ENCODE peak calls at places on chromosomes 6 and 20, in eight cellular contexts. One of them, this sample, is unnamed.

GRCh38 chr20:23622839-23623343 is 14.9 kb downstream of the CST3 start:
- DNase-seq in H9: no peak
- DNase-seq in GM12865: peak; percentile 67
- DNase-seq in body of pancreas: peak; percentile 29
- DNase-seq in endothelial cell: no peak
- DNase-seq in HFF-Myc: peak; percentile 57
- DNase-seq in AG09319: peak; percentile 41
- DNase-seq in GM10248: no peak
- DNase-seq in this sample: no peak

GRCh38 chr20:50671626-50672025 is 19.7 kb downstream of the RIPOR3 start:
- DNase-seq in endothelial cell: no peak
- DNase-seq in H9: no peak
- DNase-seq in HFF-Myc: no peak
- DNase-seq in AG09319: no peak
- DNase-seq in body of pancreas: no peak
- DNase-seq in GM12865: no peak
- DNase-seq in GM10248: no peak
- DNase-seq in this sample: no peak

GRCh38 chr6:141552031-141552430 is 580.7 kb upstream of the GJE1 start:
- DNase-seq in AG09319: no peak
- DNase-seq in HFF-Myc: no peak
- DNase-seq in endothelial cell: no peak
- DNase-seq in body of pancreas: no peak
- DNase-seq in GM12865: no peak
- DNase-seq in H9: no peak
- DNase-seq in GM10248: no peak
- DNase-seq in this sample: no peak

GRCh38 chr6:4281341-4282293 is 146.2 kb upstream of the ECI2 start:
- DNase-seq in endothelial cell: peak; percentile 44
- DNase-seq in GM10248: peak; percentile 73
- DNase-seq in AG09319: no peak
- DNase-seq in HFF-Myc: no peak
- DNase-seq in H9: peak; percentile 69
- DNase-seq in body of pancreas: peak; percentile 73
- DNase-seq in GM12865: peak; percentile 70
- DNase-seq in this sample: peak; percentile 60

GRCh38 chr20:1629321-1629720 is 9.5 kb upstream of the SIRPB1 start:
- DNase-seq in GM10248: no peak
- DNase-seq in GM12865: no peak
- DNase-seq in H9: no peak
- DNase-seq in endothelial cell: no peak
- DNase-seq in HFF-Myc: no peak
- DNase-seq in AG09319: no peak
- DNase-seq in body of pancreas: no peak
- DNase-seq in this sample: no peak

GRCh38 chr20:32580970-32581838 is 3.9 kb downstream of the NOL4L start:
- DNase-seq in AG09319: no peak
- DNase-seq in HFF-Myc: no peak
- DNase-seq in GM10248: no peak
- DNase-seq in GM12865: no peak
- DNase-seq in body of pancreas: no peak
- DNase-seq in endothelial cell: no peak
- DNase-seq in H9: no peak
- DNase-seq in this sample: no peak

GRCh38 chr6:46370622-46371021 is 120.6 kb downstream of the RCAN2 start:
- DNase-seq in GM10248: no peak
- DNase-seq in AG09319: no peak
- DNase-seq in endothelial cell: no peak
- DNase-seq in H9: no peak
- DNase-seq in HFF-Myc: peak; percentile 7
- DNase-seq in body of pancreas: no peak
- DNase-seq in GM12865: no peak
- DNase-seq in this sample: no peak

GRCh38 chr6:82904860-82905259 is 160.8 kb downstream of the UBE3D start:
- DNase-seq in GM12865: no peak
- DNase-seq in endothelial cell: no peak
- DNase-seq in AG09319: no peak
- DNase-seq in H9: no peak
- DNase-seq in body of pancreas: no peak
- DNase-seq in GM10248: no peak
- DNase-seq in HFF-Myc: no peak
- DNase-seq in this sample: no peak

GRCh38 chr6:121437861-121438651 is 2.6 kb downstream of the GJA1 start:
- DNase-seq in HFF-Myc: no peak
- DNase-seq in AG09319: no peak
- DNase-seq in endothelial cell: no peak
- DNase-seq in body of pancreas: peak; percentile 49
- DNase-seq in H9: peak; percentile 71
- DNase-seq in GM12865: no peak
- DNase-seq in GM10248: no peak
- DNase-seq in this sample: no peak

GRCh38 chr6:44359973-44360372 is 17.5 kb downstream of the SPATS1 start:
- DNase-seq in GM10248: no peak
- DNase-seq in HFF-Myc: no peak
- DNase-seq in body of pancreas: no peak
- DNase-seq in GM12865: no peak
- DNase-seq in H9: no peak
- DNase-seq in AG09319: no peak
- DNase-seq in endothelial cell: no peak
- DNase-seq in this sample: no peak

GRCh38 chr6:170388113-170388512 is 81.6 kb downstream of the FAM120B start:
- DNase-seq in endothelial cell: no peak
- DNase-seq in body of pancreas: no peak
- DNase-seq in H9: no peak
- DNase-seq in GM12865: no peak
- DNase-seq in AG09319: peak; percentile 20
- DNase-seq in HFF-Myc: no peak
- DNase-seq in GM10248: no peak
- DNase-seq in this sample: no peak

GRCh38 chr20:311603-312002 is 13.7 kb upstream of the SOX12 start:
- DNase-seq in HFF-Myc: no peak
- DNase-seq in body of pancreas: no peak
- DNase-seq in GM10248: no peak
- DNase-seq in AG09319: no peak
- DNase-seq in GM12865: no peak
- DNase-seq in H9: no peak
- DNase-seq in endothelial cell: no peak
- DNase-seq in this sample: no peak

GRCh38 chr20:44643596-44644383 is 7.7 kb downstream of the ADA start:
- DNase-seq in endothelial cell: peak; percentile 85
- DNase-seq in body of pancreas: peak; percentile 38
- DNase-seq in H9: peak; percentile 84
- DNase-seq in GM10248: no peak
- DNase-seq in HFF-Myc: peak; percentile 59
- DNase-seq in GM12865: peak; percentile 53
- DNase-seq in AG09319: no peak
- DNase-seq in this sample: no peak

GRCh38 chr6:3412779-3413500 is 43.9 kb downstream of the SLC22A23 start:
- DNase-seq in endothelial cell: no peak
- DNase-seq in H9: no peak
- DNase-seq in AG09319: no peak
- DNase-seq in GM10248: no peak
- DNase-seq in GM12865: no peak
- DNase-seq in HFF-Myc: no peak
- DNase-seq in body of pancreas: no peak
- DNase-seq in this sample: no peak

GRCh38 chr20:63521602-63522001 is 1.0 kb downstream of the PPDPF start:
- DNase-seq in HFF-Myc: no peak
- DNase-seq in GM10248: no peak
- DNase-seq in GM12865: peak; percentile 13
- DNase-seq in endothelial cell: no peak
- DNase-seq in H9: peak; percentile 51
- DNase-seq in AG09319: no peak
- DNase-seq in body of pancreas: no peak
- DNase-seq in this sample: no peak

GRCh38 chr6:45713981-45714685 is 301.5 kb downstream of the CLIC5 start:
- DNase-seq in H9: no peak
- DNase-seq in GM10248: no peak
- DNase-seq in GM12865: no peak
- DNase-seq in AG09319: no peak
- DNase-seq in endothelial cell: no peak
- DNase-seq in body of pancreas: no peak
- DNase-seq in HFF-Myc: no peak
- DNase-seq in this sample: no peak

DNA sequence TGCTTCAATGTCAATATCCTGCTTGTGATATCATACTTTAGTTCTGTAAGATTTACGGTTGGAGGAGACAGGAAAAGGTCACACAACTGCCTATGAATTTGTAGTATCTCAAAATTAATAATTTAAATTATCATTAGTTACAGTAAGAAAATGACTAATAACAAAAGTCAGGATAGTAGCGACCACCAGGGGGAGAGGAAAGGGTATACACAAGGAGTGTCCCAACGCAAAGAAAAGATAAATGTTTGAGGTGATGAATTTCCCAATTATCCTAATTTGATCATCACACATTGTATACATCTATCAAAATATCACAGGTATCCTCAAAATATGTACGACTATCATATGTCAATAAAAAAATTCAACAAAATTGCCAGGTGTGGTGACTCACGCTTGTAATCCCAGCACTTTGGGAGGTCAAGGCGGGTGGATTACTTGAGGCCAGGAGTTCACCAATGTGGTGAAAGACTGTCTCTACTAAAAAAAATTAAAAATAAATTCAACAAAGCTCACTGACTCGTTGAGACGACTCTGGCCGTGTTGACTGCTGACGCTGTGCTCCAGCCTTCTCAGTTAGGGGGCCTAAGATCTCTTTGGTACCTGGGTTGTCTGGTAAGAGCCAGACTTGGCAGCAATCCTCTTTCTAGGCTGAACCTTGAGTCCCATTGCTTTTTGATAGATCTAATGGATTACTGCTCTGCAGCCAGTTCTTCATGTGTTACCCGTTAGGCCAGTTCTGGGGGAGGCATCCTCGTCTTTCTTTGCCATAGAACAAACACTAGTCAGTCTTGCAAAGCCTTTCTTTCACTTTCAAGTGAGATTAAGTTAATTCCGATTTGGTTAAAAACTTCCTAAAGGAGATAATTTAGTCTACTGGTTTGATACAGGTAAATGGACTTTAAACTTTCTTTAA is 9.0 kb upstream of the OVOL2 start:
- DNase-seq in GM10248: no peak
- DNase-seq in GM12865: no peak
- DNase-seq in endothelial cell: no peak
- DNase-seq in H9: no peak
- DNase-seq in body of pancreas: no peak
- DNase-seq in HFF-Myc: no peak
- DNase-seq in AG09319: no peak
- DNase-seq in this sample: no peak
- TF ChIP-seq CTCF in GM10248: no peak
- TF ChIP-seq CTCF in GM12865: no peak
- TF ChIP-seq CTCF in endothelial cell: peak; percentile 54
- TF ChIP-seq CTCF in H9: peak; percentile 68
- TF ChIP-seq CTCF in body of pancreas: no peak
- TF ChIP-seq CTCF in HFF-Myc: no peak
- TF ChIP-seq CTCF in AG09319: peak; percentile 6
- TF ChIP-seq CTCF in this sample: no peak

GRCh38 chr6:90295854-90296345 is 743 bp downstream of the BACH2 start:
- DNase-seq in endothelial cell: peak; percentile 49
- DNase-seq in H9: peak; percentile 56
- DNase-seq in GM12865: peak; percentile 55
- DNase-seq in body of pancreas: peak; percentile 78
- DNase-seq in HFF-Myc: peak; percentile 20
- DNase-seq in GM10248: peak; percentile 43
- DNase-seq in AG09319: peak; percentile 7
- DNase-seq in this sample: peak; percentile 63
- TF ChIP-seq CTCF in endothelial cell: no peak
- TF ChIP-seq CTCF in H9: no peak
- TF ChIP-seq CTCF in GM12865: no peak
- TF ChIP-seq CTCF in body of pancreas: no peak
- TF ChIP-seq CTCF in HFF-Myc: no peak
- TF ChIP-seq CTCF in GM10248: no peak
- TF ChIP-seq CTCF in AG09319: no peak
- TF ChIP-seq CTCF in this sample: no peak

DNA sequence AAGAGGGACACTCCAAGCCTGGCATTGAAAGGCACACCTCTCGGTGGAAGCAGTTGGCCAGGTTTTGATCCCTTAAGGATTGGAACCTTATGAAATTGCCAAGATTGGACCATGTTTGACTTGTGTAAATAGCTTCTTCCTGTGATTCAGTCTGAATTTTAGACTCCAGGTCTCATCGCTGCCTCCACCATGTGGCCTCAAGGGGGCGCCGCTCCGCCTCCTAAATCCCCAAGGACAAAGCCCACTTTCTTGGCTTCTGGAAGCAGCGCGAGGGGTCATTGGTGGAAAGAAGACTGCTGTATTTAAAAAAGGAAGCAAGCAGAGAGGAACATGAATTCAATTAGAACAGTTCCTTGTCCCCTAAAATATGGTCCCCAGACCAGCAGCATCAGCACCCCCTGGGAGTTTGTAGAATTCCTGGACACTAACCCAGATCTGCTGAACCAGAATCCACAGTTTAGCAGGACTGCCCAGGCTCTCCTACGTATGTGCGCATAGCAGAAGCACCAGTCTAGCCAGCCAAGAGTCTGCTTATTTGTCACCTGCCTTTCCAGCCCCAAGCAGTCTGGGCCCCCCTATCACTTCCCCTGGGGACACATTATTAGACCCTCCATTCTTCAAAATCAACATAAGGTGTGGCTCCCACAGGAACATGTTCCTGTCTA is 108.5 kb downstream of the LY86 start:
- DNase-seq in endothelial cell: peak; percentile 85
- DNase-seq in AG09319: no peak
- DNase-seq in H9: peak; percentile 76
- DNase-seq in HFF-Myc: no peak
- DNase-seq in GM10248: peak; percentile 62
- DNase-seq in GM12865: peak; percentile 71
- DNase-seq in body of pancreas: peak; percentile 74
- DNase-seq in this sample: peak; percentile 55
- TF ChIP-seq CTCF in endothelial cell: peak; percentile 79
- TF ChIP-seq CTCF in AG09319: peak; percentile 50
- TF ChIP-seq CTCF in H9: peak; percentile 96
- TF ChIP-seq CTCF in HFF-Myc: peak; percentile 85
- TF ChIP-seq CTCF in GM10248: peak; percentile 76
- TF ChIP-seq CTCF in GM12865: peak; percentile 66
- TF ChIP-seq CTCF in body of pancreas: peak; percentile 45
- TF ChIP-seq CTCF in this sample: peak; percentile 70

DNA sequence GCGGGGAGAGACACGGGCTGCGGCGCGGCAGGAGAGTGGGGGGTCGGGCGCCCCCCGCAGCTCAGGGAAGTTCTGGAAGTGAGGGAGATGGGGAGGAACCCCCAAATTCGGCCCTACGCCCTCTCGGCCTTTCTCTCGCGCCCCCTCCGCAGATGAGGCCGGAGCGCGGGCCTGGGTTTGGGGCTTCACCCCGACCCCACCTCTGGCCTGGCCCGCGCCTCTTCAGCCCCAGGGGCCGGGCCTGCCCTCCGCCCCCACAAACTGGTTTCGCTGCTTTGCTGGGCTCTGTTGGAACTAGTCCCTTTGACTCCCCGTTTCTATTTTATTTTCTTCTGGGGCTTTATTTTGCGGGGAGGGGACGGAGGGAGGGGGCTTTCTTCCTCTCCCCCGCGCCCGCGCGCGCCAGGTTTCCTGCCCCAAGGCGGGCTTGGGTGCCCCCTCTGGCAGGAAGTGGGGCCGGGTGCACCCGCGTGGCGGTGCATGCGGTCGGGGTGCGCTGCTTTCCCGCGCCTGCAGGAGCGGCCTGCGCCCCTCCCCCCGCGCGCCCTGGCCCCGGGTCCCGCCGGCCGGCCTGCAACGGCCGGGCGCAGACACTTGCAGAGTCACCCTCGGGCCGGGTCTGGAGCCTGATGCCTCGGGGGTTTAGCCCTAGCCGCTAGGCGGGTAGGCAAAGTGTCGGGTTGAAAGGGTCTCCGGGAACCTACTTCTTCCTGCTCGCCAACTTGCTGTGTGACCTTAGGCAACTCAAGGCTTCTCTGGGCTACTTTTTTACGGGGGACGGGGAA is 1.2 kb downstream of the HMGA1 start:
- DNase-seq in AG09319: no peak
- DNase-seq in H9: peak; percentile 49
- DNase-seq in GM12865: peak; percentile 86
- DNase-seq in endothelial cell: peak; percentile 57
- DNase-seq in body of pancreas: peak; percentile 68
- DNase-seq in HFF-Myc: no peak
- DNase-seq in GM10248: peak; percentile 62
- DNase-seq in this sample: peak; percentile 80
- TF ChIP-seq CTCF in AG09319: peak; percentile 21
- TF ChIP-seq CTCF in H9: peak; percentile 54
- TF ChIP-seq CTCF in GM12865: peak; percentile 28
- TF ChIP-seq CTCF in endothelial cell: peak; percentile 42
- TF ChIP-seq CTCF in body of pancreas: no peak
- TF ChIP-seq CTCF in HFF-Myc: peak; percentile 17
- TF ChIP-seq CTCF in GM10248: peak; percentile 31
- TF ChIP-seq CTCF in this sample: peak; percentile 28

This sample was measured in GM20000.